ENCODE peak calls at places on chromosomes 7 and 10, in seven cellular contexts. Z, N, C, P, Q, A and T are unnamed samples.

GRCh38 chr7:151459726-151460473 is 20.0 kb upstream of the CRYGN start:
- DNase-seq in Q (no peak), N (peak; percentile 57), P (peak; percentile 99), Z (peak; percentile 81), C (no peak), A (peak; percentile 50), T (peak; percentile 96)

GRCh38 chr10:110932505-110933180 is 13.2 kb downstream of the SHOC2 start:
- DNase-seq in P (peak; percentile 8), Z (no peak), C (no peak), Q (no peak), A (no peak), N (no peak), T (no peak)

GRCh38 chr10:27153325-27153724 is 859 bp downstream of the YME1L1 start:
- DNase-seq in C (no peak), N (no peak), Z (no peak), P (no peak), Q (no peak), A (no peak), T (no peak)

GRCh38 chr7:128003787-128004186 is 27.4 kb downstream of the LRRC4 start:
- DNase-seq in Z (peak; percentile 48), A (no peak), P (no peak), C (no peak), N (no peak), Q (peak; percentile 56), T (no peak)

GRCh38 chr10:11724938-11725776 is 17.0 kb upstream of the ECHDC3 start:
- DNase-seq in C (no peak), Z (peak; percentile 60), N (peak; percentile 56), A (peak; percentile 85), Q (peak; percentile 56), P (peak; percentile 85), T (no peak)

GRCh38 chr7:2474224-2474623 is 2.0 kb downstream of the GRIFIN start:
- DNase-seq in N (no peak), A (no peak), Z (no peak), P (no peak), Q (no peak), C (no peak), T (no peak)

GRCh38 chr7:2282185-2282751 is 32.0 kb downstream of the SNX8 start:
- DNase-seq in C (no peak), A (no peak), P (no peak), N (no peak), Q (no peak), Z (no peak), T (no peak)

GRCh38 chr7:138127996-138128395 is 51.7 kb downstream of the AKR1D1 start:
- DNase-seq in N (no peak), Q (no peak), Z (no peak), P (no peak), A (no peak), C (no peak), T (no peak)

GRCh38 chr7:73431041-73431835 is 2.3 kb upstream of the FZD9 start:
- DNase-seq in A (no peak), P (no peak), N (no peak), Q (no peak), Z (no peak), C (no peak), T (no peak)

GRCh38 chr10:112026438-112026837 is 157.1 kb downstream of the GPAM start:
- DNase-seq in A (peak; percentile 8), C (no peak), N (peak; percentile 26), Q (no peak), P (no peak), Z (no peak), T (no peak)
- TF ChIP-seq CTCF in A (peak; percentile 40), C (no peak), N (peak; percentile 43), Q (no peak), P (no peak), Z (no peak), T (no peak)

GRCh38 chr7:114083714-114084113 is 164.9 kb upstream of the PPP1R3A start:
- DNase-seq in Z (peak; percentile 5), A (no peak), P (no peak), C (no peak), Q (no peak), N (no peak), T (no peak)

GRCh38 chr7:114084381-114085312 is 165.8 kb upstream of the PPP1R3A start:
- DNase-seq in P (peak; percentile 53), N (no peak), Z (peak; percentile 54), Q (peak; percentile 67), A (peak; percentile 25), C (no peak), T (no peak)

GRCh38 chr7:114082934-114083647 is 164.3 kb upstream of the PPP1R3A start:
- DNase-seq in C (no peak), Z (peak; percentile 35), A (peak; percentile 12), P (peak; percentile 47), Q (no peak), N (no peak), T (no peak)

GRCh38 chr7:114081606-114082425 is 163.0 kb upstream of the PPP1R3A start:
- DNase-seq in N (peak; percentile 56), A (peak; percentile 71), P (peak; percentile 89), Q (peak; percentile 78), C (no peak), Z (peak; percentile 33), T (no peak)

GRCh38 chr7:114082567-114082933 is 163.7 kb upstream of the PPP1R3A start:
- DNase-seq in A (peak; percentile 2), P (no peak), Q (no peak), Z (peak; percentile 5), C (no peak), N (no peak), T (no peak)
- H3K27ac ChIP-seq in A (no peak overlapping the region), P (no peak overlapping the region), Q (no peak overlapping the region), Z (no peak overlapping the region), C (no peak overlapping the region), N (no peak overlapping the region), T (peak overlapping the region; percentile 52)

GRCh38 chr10:114956466-114956865 is 18.5 kb downstream of the TRUB1 start:
- DNase-seq in C (no peak), N (no peak), Z (no peak), Q (peak; percentile 46), A (no peak), P (peak; percentile 17), T (no peak)
- H3K4me3 ChIP-seq in C (no peak overlapping the region), N (no peak overlapping the region), Z (no peak overlapping the region), Q (no peak overlapping the region), A (no peak overlapping the region), P (no peak overlapping the region), T (no peak overlapping the region)

GRCh38 chr7:101900103-101900502 is 82.7 kb downstream of the CUX1 start:
- DNase-seq in N (no peak), Z (no peak), C (no peak), P (no peak), Q (no peak), A (no peak), T (no peak)
- TF ChIP-seq CTCF in N (no peak), Z (no peak), C (no peak), P (no peak), Q (no peak), A (no peak), T (no peak)

GRCh38 chr7:28179081-28180030 is 1.2 kb downstream of the JAZF1 start:
- DNase-seq in A (peak; percentile 39), P (peak; percentile 42), C (peak; percentile 74), Q (peak; percentile 72), N (no peak), Z (peak; percentile 86), T (peak; percentile 80)
- H3K27ac ChIP-seq in A (no peak overlapping the region), P (peak overlapping the region; percentile 19), C (peak overlapping the region; percentile 12), Q (no peak overlapping the region), N (no peak overlapping the region), Z (no peak overlapping the region), T (peak overlapping the region; percentile 70)

GRCh38 chr10:101438881-101439391 is 85.0 kb downstream of the BTRC start:
- DNase-seq in N (no peak), Z (no peak), P (peak; percentile 4), C (no peak), A (no peak), Q (no peak), T (no peak)
- H3K4me3 ChIP-seq in N (no peak overlapping the region), Z (no peak overlapping the region), P (no peak overlapping the region), C (no peak overlapping the region), A (no peak overlapping the region), Q (no peak overlapping the region), T (no peak overlapping the region)

DNA sequence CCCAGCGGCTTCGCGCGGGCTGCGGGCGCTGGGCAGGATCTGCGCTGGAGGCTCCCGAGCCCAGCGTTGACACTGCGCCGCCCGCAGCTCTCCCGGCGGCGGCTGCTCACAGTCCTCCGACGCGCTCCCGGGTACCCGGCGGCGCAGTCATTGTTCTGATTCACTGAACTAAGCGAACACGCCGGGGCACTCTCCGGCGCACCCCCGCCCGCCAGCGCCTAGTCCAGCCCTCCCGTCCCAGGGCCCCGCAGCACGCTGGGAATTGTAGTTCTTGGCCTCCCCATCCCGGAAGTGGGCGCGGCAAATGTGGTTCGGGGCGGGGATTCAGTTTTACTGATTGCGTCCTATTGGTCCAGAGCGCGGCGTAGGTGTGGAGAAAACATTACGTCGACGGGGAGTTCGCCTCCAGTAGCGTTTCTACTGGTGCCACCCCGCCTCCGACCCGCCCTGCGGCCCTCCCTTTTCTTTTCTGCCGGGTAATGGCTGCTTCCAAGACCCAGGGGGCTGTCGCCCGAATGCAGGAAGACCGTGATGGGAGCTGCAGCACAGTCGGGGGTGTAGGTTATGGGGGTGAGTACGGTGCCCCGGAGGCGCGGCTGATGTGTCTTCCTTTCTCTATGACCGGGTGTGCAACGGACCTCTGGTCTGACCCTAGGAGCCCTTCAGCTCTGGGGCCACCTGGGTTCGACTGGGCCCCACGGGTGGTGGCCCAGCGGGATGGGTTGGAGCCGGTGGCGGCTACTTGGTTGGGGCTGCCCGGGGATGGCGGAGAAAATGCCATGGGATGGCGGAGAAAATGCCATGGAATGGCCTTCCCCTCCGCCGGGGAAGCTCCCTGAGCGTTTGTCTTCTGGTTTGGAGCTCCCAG is at the start of the genes DOCK4 and ZNF277:
- DNase-seq in P (peak; percentile 99), Z (peak; percentile 100), Q (peak; percentile 100), C (peak; percentile 100), N (peak; percentile 96), A (peak; percentile 100), T (peak; percentile 99)
- TF ChIP-seq CTCF in P (peak; percentile 10), Z (no peak), Q (no peak), C (no peak), N (no peak), A (no peak), T (no peak)

DNA sequence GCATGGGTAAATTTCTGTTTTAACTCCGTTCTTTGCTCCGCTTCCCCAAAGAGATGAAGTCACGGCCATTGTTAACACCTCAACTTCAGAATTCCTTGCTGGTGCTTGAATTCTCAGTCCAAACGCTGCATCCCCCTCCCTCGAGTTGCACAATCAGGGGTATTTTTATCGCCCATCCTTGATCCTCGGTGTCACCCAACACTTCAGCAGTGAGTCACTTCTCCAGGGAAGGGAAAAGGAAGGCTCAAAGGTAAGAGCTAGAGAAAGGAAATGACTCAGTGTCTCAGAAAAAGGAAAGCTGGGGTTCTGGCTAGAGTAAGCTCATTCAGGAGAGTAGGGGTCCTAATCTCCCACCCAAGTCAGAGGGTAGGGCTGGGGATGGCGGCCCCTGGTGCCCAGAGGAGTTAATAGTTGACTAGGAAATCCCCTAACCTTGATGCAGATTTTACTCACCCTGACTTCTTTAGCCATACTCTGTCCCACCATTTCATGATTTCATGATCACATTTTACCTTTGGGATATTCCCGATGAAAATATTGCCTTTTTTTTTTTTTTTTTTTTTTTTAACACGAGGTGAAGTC is 39.8 kb upstream of the TRIM8 start:
- DNase-seq in C (no peak), Z (no peak), N (peak; percentile 86), P (peak; percentile 72), Q (no peak), A (peak; percentile 28), T (no peak)
- H3K27ac ChIP-seq in C (no peak overlapping the region), Z (peak overlapping the region; percentile 83), N (peak overlapping the region; percentile 92), P (peak overlapping the region; percentile 52), Q (no peak overlapping the region), A (no peak overlapping the region), T (peak overlapping the region; percentile 52)

GRCh38 chr10:88881335-88881734 is 1.3 kb downstream of the STAMBPL1 start:
- DNase-seq in C (no peak), Q (no peak), P (peak; percentile 29), N (no peak), A (no peak), Z (no peak), T (no peak)
- H3K4me3 ChIP-seq in C (peak overlapping the region; percentile 81), Q (peak overlapping the region; percentile 91), P (peak overlapping the region; percentile 80), N (peak overlapping the region; percentile 75), A (peak overlapping the region; percentile 90), Z (peak overlapping the region; percentile 94), T (peak overlapping the region; percentile 95)